ENCODE peak calls at places on chromosomes 5 and 9, in seven cellular contexts. P, B, V, H, K, Z and G are unnamed samples.

GRCh38 chr5:156595132-156595787 is 254.8 kb upstream of the PPP1R2B start:
- DNase-seq in P (no peak), B (no peak), V (no peak), H (no peak), K (no peak), Z (no peak), G (no peak)

GRCh38 chr5:93336330-93337110 is 244.5 kb downstream of the NR2F1-AS1 start:
- DNase-seq in P (no peak), B (no peak), V (no peak), H (no peak), K (no peak), Z (no peak), G (no peak)

GRCh38 chr9:129665008-129665771 is at the start of gene PRRX2:
- DNase-seq in P (peak; percentile 92), B (no peak), V (no peak), H (no peak), K (no peak), Z (no peak), G (peak; percentile 59)

GRCh38 chr9:86389648-86390047 is 35.4 kb upstream of the TUT7 start:
- DNase-seq in P (no peak), B (no peak), V (no peak), H (no peak), K (no peak), Z (no peak), G (no peak)

GRCh38 chr5:158375531-158375930 is 516.6 kb upstream of the CLINT1 start:
- DNase-seq in P (no peak), B (no peak), V (no peak), H (no peak), K (no peak), Z (no peak), G (no peak)

GRCh38 chr5:150542933-150543445 is 35.1 kb downstream of the NDST1 start:
- DNase-seq in P (no peak), B (no peak), V (no peak), H (no peak), K (peak; percentile 98), Z (no peak), G (no peak)

GRCh38 chr5:125151150-125151932 is 404.9 kb upstream of the ZNF608 start:
- DNase-seq in P (no peak), B (no peak), V (no peak), H (no peak), K (no peak), Z (no peak), G (no peak)

GRCh38 chr9:36999728-37000333 is 34.2 kb downstream of the PAX5 start:
- DNase-seq in P (no peak), B (no peak), V (no peak), H (no peak), K (no peak), Z (no peak), G (no peak)

GRCh38 chr9:117407436-117408022 is 7.3 kb downstream of the ASTN2 start:
- DNase-seq in P (no peak), B (no peak), V (no peak), H (no peak), K (no peak), Z (no peak), G (no peak)

GRCh38 chr9:128902351-128903078 is 18.3 kb upstream of the PHYHD1 start:
- DNase-seq in P (no peak), B (no peak), V (no peak), H (no peak), K (no peak), Z (no peak), G (no peak)

GRCh38 chr5:42951847-42952411 is 88.2 kb downstream of the ANXA2R start:
- DNase-seq in P (peak; percentile 24), B (no peak), V (no peak), H (no peak), K (no peak), Z (no peak), G (no peak)

GRCh38 chr9:117887383-117887782 is 183.2 kb downstream of the TLR4 start:
- DNase-seq in P (no peak), B (no peak), V (no peak), H (no peak), K (no peak), Z (no peak), G (no peak)

GRCh38 chr5:21071421-21071820 is 1083.4 kb upstream of the CDH18 start:
- DNase-seq in P (no peak), B (no peak), V (no peak), H (no peak), K (no peak), Z (no peak), G (no peak)

GRCh38 chr5:84379749-84380148 is 4.9 kb downstream of the EDIL3 start:
- DNase-seq in P (no peak), B (no peak), V (no peak), H (no peak), K (no peak), Z (no peak), G (no peak)

GRCh38 chr5:168877132-168877895 is 298.1 kb upstream of the PANK3 start:
- DNase-seq in P (no peak), B (no peak), V (peak; percentile 9), H (no peak), K (peak; percentile 18), Z (no peak), G (no peak)

GRCh38 chr9:12640021-12640587 is 53.1 kb upstream of the TYRP1 start:
- DNase-seq in P (peak; percentile 5), B (no peak), V (no peak), H (no peak), K (peak; percentile 27), Z (peak; percentile 26), G (peak; percentile 72)

GRCh38 chr5:172101547-172102225 is 86.3 kb downstream of the STK10 start:
- DNase-seq in P (no peak), B (no peak), V (no peak), H (no peak), K (no peak), Z (no peak), G (no peak)

GRCh38 chr5:160774646-160775313 is 77.2 kb downstream of the ATP10B start:
- DNase-seq in P (no peak), B (no peak), V (no peak), H (no peak), K (no peak), Z (no peak), G (no peak)

GRCh38 chr5:176609724-176610429 is at the start of gene GPRIN1:
- DNase-seq in P (peak; percentile 98), B (no peak), V (peak; percentile 95), H (no peak), K (peak; percentile 24), Z (peak; percentile 18), G (peak; percentile 95)

DNA sequence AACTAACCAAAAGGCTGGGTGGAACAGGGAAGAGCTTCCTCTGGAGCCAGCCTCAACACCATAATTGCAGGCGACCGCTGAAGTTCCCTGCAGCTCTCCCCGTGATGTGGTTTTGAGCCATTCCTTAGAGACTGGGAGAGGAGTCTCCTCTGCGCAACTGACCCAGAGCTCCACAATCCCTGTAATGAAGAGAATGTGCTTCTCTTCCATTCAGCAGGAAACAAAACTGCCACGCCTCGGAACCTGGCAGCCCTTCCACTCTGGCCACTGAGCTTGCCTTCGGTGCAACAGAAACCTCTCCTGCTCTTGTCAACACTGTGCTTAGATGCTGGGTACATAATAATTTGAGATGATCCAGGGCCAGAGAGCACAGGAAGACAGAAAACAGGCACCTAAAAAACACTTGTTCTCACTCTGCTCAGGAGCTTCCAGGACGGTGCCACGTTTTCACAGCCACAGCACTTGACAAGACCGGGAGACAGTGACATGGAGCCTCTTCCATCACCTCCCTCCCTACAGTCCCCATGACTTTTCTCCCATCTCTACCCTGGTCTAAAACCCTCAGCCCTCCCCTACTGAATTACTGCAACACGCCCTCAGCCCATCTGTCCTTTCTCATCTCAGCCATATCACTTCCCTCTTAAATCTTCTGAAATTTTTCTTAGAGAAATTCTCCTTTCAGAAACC is 126.1 kb downstream of the MYO10 start:
- DNase-seq in P (no peak), B (no peak), V (no peak), H (no peak), K (peak; percentile 7), Z (no peak), G (peak; percentile 24)
- TF ChIP-seq JUND in P (no peak), B (no peak), V (no peak), H (no peak), K (no peak), Z (no peak), G (no peak)

GRCh38 chr9:75651709-75652108 is 238.8 kb upstream of the PCSK5 start:
- DNase-seq in P (no peak), B (no peak), V (no peak), H (no peak), K (no peak), Z (no peak), G (no peak)

GRCh38 chr9:75658301-75658919 is 232.1 kb upstream of the PCSK5 start:
- DNase-seq in P (no peak), B (no peak), V (no peak), H (no peak), K (no peak), Z (no peak), G (no peak)

GRCh38 chr9:75653750-75654149 is 236.7 kb upstream of the PCSK5 start:
- DNase-seq in P (no peak), B (no peak), V (no peak), H (no peak), K (no peak), Z (no peak), G (no peak)

GRCh38 chr9:75649060-75649459 is 241.4 kb upstream of the PCSK5 start:
- DNase-seq in P (no peak), B (no peak), V (no peak), H (no peak), K (no peak), Z (no peak), G (no peak)

DNA sequence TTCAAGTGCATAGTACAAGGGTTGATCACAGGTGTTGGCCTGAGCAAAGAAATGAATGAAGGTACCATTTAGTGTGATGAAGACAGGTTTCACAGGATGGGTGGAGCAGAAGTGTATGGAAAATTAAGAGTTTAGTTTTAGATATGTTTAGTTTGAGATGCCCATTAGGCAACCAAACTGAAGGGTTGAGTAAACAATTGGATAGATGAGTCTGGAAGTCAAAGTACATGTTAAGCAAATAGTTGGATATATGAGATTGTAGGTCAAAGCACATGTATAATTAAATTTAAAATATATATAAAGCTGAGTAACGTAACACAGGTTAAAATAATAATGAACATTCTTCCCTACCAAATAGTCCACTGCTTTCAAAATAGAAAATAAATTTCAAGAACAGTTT is 237.1 kb upstream of the PCSK5 start:
- DNase-seq in P (no peak), B (no peak), V (no peak), H (no peak), K (no peak), Z (no peak), G (no peak)
- TF ChIP-seq JUND in P (no peak), B (no peak), V (no peak), H (no peak), K (no peak), Z (no peak), G (no peak)

DNA sequence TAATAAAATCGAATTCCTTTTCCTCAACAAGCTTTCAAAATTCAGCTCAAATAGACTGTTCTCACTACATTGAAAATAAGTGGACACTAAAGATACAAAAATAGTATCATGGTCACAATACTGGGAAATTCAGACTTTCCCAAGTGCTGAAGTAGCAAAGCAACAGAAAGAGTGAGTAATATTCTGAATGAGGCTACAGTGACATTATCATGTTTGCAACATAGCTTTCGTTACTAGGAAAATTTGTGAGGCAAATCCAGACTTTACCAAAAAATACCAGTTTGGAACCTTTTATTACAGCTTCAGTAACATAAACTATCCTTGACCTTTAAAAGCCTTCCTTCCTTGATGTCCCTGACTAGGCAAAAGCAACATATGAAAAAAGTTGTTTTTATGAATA is 312.8 kb downstream of the ADGRV1 start:
- DNase-seq in P (no peak), B (no peak), V (no peak), H (no peak), K (no peak), Z (no peak), G (no peak)
- TF ChIP-seq JUND in P (no peak), B (no peak), V (no peak), H (no peak), K (no peak), Z (no peak), G (no peak)

GRCh38 chr5:122264610-122265009 is 47.4 kb upstream of the SNCAIP start:
- DNase-seq in P (no peak), B (no peak), V (no peak), H (no peak), K (no peak), Z (no peak), G (no peak)
- TF ChIP-seq JUND in P (no peak), B (no peak), V (no peak), H (no peak), K (no peak), Z (no peak), G (no peak)